ENCODE peak calls at places on chromosomes 4 and X, in five cellular contexts. V, F, T, J and I are unnamed samples.

GRCh38 chrX:40085086-40085551 is 12.6 kb downstream of the BCOR start:
- DNase-seq in J (peak), T (no peak), F (no peak), V (no peak), I (no peak)

GRCh38 chrX:138018145-138018799 is 452.3 kb downstream of the ZIC3 start:
- DNase-seq in J (peak), F (no peak), T (no peak), V (no peak), I (no peak)

GRCh38 chr4:169975837-169976796 is 50.1 kb downstream of the MFAP3L start:
- DNase-seq in T (no peak), V (no peak), F (no peak), J (no peak), I (no peak)

GRCh38 chrX:41105005-41105404 is 19.8 kb downstream of the USP9X start:
- DNase-seq in F (no peak), T (no peak), V (no peak), J (no peak), I (no peak)

GRCh38 chrX:153469811-153470410 is 465 bp downstream of the HAUS7 start:
- DNase-seq in T (peak), J (peak), F (peak), V (peak), I (no peak)

GRCh38 chrX:108443065-108443464 is 3.4 kb downstream of the COL4A5 start:
- DNase-seq in T (no peak), V (no peak), J (no peak), F (no peak), I (no peak)

GRCh38 chrX:148572332-148572731 is 71.9 kb downstream of the AFF2 start:
- DNase-seq in V (no peak), T (no peak), J (no peak), F (no peak), I (no peak)

GRCh38 chr4:176563591-176563990 is 229.1 kb downstream of the VEGFC start:
- DNase-seq in V (peak), J (peak), F (no peak), T (no peak), I (no peak)

GRCh38 chr4:17475481-17475880 is 36.4 kb downstream of the QDPR start:
- DNase-seq in J (peak), T (no peak), F (no peak), V (peak), I (no peak)

GRCh38 chr4:139861471-139861870 is 195.9 kb downstream of the MGST2 start:
- DNase-seq in J (no peak), T (no peak), F (no peak), V (no peak), I (no peak)

GRCh38 chrX:71111141-71111843 is at the start of gene IL2RG:
- DNase-seq in T (peak), J (no peak), F (no peak), V (no peak), I (peak)

GRCh38 chrX:71117358-71117757 is 1.0 kb upstream of the MED12 start:
- DNase-seq in T (no peak), J (no peak), F (no peak), V (no peak), I (no peak)

GRCh38 chr4:16225139-16225538 is 1.1 kb downstream of the TAPT1 start:
- DNase-seq in F (no peak), J (peak), V (peak), T (no peak), I (no peak)

GRCh38 chr4:108247511-108248088 is 78.9 kb upstream of the LEF1 start:
- DNase-seq in V (no peak), T (no peak), J (peak), F (no peak), I (no peak)

GRCh38 chr4:108106186-108106585 is 62.5 kb downstream of the LEF1 start:
- DNase-seq in V (no peak), F (no peak), J (no peak), T (no peak), I (no peak)

GRCh38 chrX:8841911-8842310 is 40.7 kb upstream of the FAM9A start:
- DNase-seq in V (no peak), T (no peak), J (peak), F (no peak), I (no peak)

GRCh38 chrX:154399527-154400368 is 1.6 kb downstream of the RPL10 start:
- DNase-seq in V (no peak), T (peak), J (no peak), F (no peak), I (no peak)

GRCh38 chr4:57329279-57329678 is 219.1 kb upstream of the IGFBP7 start:
- DNase-seq in J (no peak), T (no peak), F (no peak), V (no peak), I (no peak)